ENCODE peak calls at places on chromosomes 13 and 19, in five cellular contexts. Y is astrocyte, K is fibroblast of lung, Z is GM23338, E is PC-9. J is an unnamed sample.

GRCh38 chr13:44747179-44747578 is 171.0 kb upstream of the TSC22D1 start:
- DNase-seq in Y (no peak), K (no peak), Z (no peak), E (no peak), J (no peak)

GRCh38 chr13:60690607-60691006 is 293.6 kb downstream of the TDRD3 start:
- DNase-seq in Y (no peak), E (no peak), Z (no peak), K (no peak), J (no peak)

GRCh38 chr19:8596168-8596567 is 14.3 kb downstream of the ADAMTS10 start:
- DNase-seq in Y (no peak), K (no peak), Z (no peak), E (no peak), J (no peak)

GRCh38 chr13:46629811-46630413 is 76.9 kb downstream of the LRCH1 start:
- DNase-seq in Z (no peak), E (no peak), K (no peak), Y (no peak), J (no peak)

GRCh38 chr13:36125841-36126240 is 5.3 kb downstream of the DCLK1 start:
- DNase-seq in K (no peak), E (no peak), Z (peak), Y (no peak), J (no peak)

GRCh38 chr13:19681517-19681916 is 48.1 kb downstream of the MPHOSPH8 start:
- DNase-seq in E (no peak), K (no peak), Y (no peak), Z (peak), J (peak)

GRCh38 chr13:39676315-39676876 is 20.9 kb downstream of the COG6 start:
- DNase-seq in E (no peak), K (peak), Z (peak), Y (no peak), J (peak)

GRCh38 chr19:3369337-3370213 is 3.2 kb downstream of the NFIC start:
- DNase-seq in Y (no peak), Z (peak), E (no peak), K (peak), J (peak)

GRCh38 chr13:72500851-72501250 is 226.6 kb downstream of the MZT1 start:
- DNase-seq in K (no peak), E (no peak), Y (no peak), Z (no peak), J (no peak)

GRCh38 chr19:656751-657559 is 6.1 kb downstream of the RNF126 start:
- DNase-seq in Z (no peak), Y (no peak), E (no peak), K (no peak), J (no peak)

GRCh38 chr19:660793-661426 is 2.1 kb downstream of the RNF126 start:
- DNase-seq in K (no peak), Z (no peak), Y (no peak), E (no peak), J (no peak)

GRCh38 chr19:657611-658010 is 5.4 kb downstream of the RNF126 start:
- DNase-seq in E (no peak), Y (no peak), Z (no peak), K (no peak), J (no peak)

GRCh38 chr19:658059-658839 is 4.8 kb downstream of the RNF126 start:
- DNase-seq in K (no peak), Z (no peak), E (no peak), Y (no peak), J (no peak)

DNA sequence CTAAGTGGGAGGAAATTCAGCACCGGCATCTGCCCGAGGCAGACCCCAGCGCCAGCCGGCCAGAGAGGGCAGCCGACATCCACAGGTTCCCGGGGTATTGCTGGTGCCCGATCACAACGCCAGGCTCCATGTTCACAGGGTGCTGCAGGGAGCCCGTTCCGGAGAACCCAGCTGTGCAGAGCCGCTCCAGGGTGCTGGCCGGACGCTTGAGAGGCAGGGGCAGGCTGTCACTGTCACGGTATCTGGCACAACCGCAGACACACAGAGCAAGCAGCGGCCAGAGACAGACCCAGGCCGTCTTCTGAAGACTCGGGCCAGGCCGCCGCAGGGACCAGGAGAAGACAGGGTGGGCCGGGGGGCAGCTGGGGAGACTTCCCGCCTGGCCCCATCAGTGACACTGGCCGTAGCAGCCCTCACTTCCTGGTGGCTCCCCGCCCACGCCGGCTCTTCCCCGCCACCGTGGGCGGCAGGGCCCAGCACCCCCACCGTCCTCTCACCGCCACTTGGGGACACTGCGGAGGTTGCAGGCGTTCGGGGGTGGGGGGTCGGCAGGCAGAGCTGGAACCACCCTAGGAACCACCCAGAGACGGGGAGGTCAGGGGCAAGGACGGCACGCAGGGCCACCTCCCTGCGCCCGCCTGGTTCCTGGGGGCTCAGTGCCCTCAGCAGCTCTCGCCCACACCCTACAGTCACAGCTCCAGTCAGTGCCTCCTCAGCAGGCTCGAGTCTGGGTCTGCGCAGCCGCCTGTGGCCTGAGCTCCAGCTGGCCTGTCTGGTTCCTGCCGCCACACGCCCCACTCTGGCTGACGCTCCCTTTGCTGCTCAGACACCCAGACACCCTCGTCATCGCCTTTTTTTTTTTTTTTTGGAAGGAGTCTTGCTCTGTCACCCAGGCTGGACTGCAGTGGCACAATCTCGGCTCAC is 3.8 kb downstream of the RNF126 start:
- DNase-seq in Z (no peak), Y (peak), E (no peak), K (no peak), J (no peak)
- TF ChIP-seq CTCF in Z (no peak), Y (no peak), E (no peak), K (no peak), J (no peak)

DNA sequence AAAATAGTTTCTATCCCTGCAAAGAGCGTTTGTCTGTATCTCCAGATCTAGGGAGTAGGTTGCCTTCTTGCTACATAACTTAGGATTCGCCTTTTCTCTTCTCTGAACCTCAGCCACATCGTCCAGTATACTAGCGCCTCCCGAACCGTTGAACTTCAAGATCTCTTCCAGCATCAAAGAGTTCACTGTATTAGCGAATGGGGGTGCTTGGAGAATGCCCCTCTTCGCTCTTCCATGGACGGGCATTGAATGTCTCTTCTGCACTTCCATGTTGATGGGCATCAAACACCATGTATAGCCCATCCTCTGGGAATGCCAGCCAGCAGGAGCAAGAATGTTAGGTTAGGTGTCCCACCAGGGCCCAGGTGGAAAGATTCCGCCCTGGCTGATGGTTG is 570 bp upstream of the OXGR1 start:
- DNase-seq in K (no peak), E (no peak), Z (peak), Y (no peak), J (no peak)
- TF ChIP-seq EZH2 in K (no peak), E (no peak), Z (no peak), Y (no peak), J (peak)

GRCh38 chr13:41199061-41199460 is 4.7 kb upstream of the KBTBD7 start:
- DNase-seq in K (no peak), E (no peak), Z (no peak), Y (no peak), J (no peak)

GRCh38 chr13:41193919-41194824 is at the start of gene KBTBD7:
- DNase-seq in E (peak), Y (peak), K (peak), Z (peak), J (peak)

GRCh38 chr13:41196620-41197019 is 2.3 kb upstream of the KBTBD7 start:
- DNase-seq in Z (peak), E (no peak), Y (no peak), K (no peak), J (no peak)

GRCh38 chr13:41193469-41193868 is 900 bp downstream of the KBTBD7 start:
- DNase-seq in K (no peak), Z (no peak), E (no peak), Y (no peak), J (no peak)

DNA sequence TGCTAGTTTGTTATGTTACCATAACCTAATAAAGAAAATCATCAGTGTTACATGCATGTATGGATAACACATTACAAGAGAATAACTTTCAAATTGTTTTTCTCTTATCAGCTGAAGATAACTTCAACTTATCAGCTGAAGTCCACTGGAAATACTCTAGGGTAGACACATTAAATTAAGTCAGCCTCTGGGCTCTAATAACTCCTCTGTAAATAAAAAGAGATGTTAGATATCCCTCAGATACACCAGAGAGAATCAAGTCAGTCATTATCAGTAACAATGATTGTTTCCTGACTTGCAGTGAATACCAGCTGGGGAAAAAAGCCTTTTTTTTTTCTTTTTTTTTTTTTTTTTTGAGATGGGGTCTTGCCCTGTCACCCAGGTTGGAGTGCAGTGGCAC is 1.6 kb upstream of the KBTBD7 start:
- DNase-seq in K (no peak), E (no peak), Z (no peak), Y (no peak), J (no peak)
- H2AFZ ChIP-seq in K (no peak), E (no peak), Z (no peak), Y (no peak), J (no peak)

DNA sequence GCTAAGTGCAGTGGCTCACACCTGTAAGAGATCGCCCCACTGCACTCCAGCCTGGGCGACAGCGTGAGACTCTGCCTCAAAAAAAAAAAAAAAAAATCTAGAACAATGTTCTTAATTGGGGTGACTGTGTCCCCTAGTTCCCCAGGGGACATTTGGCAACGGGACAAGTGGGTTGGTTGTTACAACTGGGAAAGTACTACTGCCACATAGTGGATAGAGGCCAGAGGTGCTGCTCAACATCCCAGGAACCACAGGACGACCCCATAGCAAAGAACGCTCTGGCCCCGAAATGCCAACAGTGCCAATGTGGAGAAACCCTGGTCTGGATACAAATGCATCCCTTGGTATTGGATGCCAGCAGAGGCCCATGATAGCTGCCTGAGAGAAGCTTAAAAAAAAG is 11.8 kb downstream of the NLRP12 start:
- DNase-seq in Y (no peak), E (no peak), K (no peak), Z (peak), J (peak)
- TF ChIP-seq CTCF in Y (no peak), E (peak), K (no peak), Z (peak), J (peak)

GRCh38 chr13:28492527-28493367 is 2.2 kb downstream of the FLT1 start:
- DNase-seq in K (no peak), Z (peak), Y (no peak), E (no peak), J (peak)
- TF ChIP-seq EZH2 in K (no peak), Z (no peak), Y (no peak), E (no peak), J (no peak)

DNA sequence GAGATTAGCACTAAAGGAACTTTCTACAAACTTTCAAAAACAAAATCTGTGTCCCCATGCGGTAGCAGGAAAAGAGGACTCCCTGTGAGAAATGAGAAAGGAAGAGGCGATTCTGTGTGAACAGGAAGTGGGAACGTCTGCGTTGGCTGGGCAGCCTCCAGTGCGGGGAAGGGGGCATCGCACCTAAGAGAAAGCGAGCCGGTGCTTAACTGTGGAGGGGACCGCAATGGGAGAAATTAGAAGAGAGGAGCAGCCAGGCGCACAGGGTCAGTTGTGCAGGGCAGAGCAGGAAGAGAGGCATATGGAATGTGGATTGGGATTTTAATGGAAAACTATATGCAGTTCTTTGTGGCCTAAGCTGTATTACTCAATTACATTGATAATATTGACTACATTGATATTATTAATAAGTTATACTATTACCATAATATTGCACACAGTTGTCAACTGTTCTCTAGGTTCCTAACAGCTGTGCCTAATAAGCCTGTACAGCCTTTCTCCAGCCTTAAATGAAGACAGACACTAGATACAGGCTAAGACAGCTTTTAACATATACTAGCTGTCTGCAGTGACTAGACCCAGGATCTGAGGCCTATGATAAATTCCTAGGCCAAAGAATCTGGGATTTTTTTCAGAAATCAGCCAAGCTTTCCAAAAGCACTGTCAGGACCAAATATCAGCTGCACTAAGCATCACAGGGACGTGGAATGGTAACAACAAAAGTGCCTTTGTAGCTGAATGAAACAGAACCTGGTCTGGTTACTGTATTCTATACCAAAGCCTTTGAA is 77.6 kb upstream of the DOCK9 start:
- DNase-seq in Y (no peak), E (peak), Z (peak), K (no peak), J (peak)
- H2AFZ ChIP-seq in Y (no peak), E (no peak), Z (no peak), K (no peak), J (no peak)

GRCh38 chr19:17539288-17540117 is 15.9 kb upstream of the COLGALT1 start:
- DNase-seq in Y (peak), K (peak), Z (peak), E (peak), J (peak)
- TF ChIP-seq CTCF in Y (no peak), K (no peak), Z (peak), E (peak), J (peak)

GRCh38 chr13:94701313-94702180 is 10.8 kb downstream of the SOX21 start:
- DNase-seq in Z (peak), Y (no peak), E (no peak), K (no peak), J (no peak)
- TF ChIP-seq EZH2 in Z (peak), Y (peak), E (no peak), K (no peak), J (no peak)

J was measured in neural progenitor cell.